ENCODE peak calls at places on chromosomes 11 and 22, in five cellular contexts. J is left cardiac atrium; H is stimulated activated CD8-positive, alpha-beta memory T cell treated with anti-CD3 and anti-CD28 coated beads, Interleukin-12 subunit alpha, Interleukin-12 subunit beta, amount 100 ng/mL, for 1 hour; D is activated naive CD4-positive, alpha-beta T cell treated with Interleukin-2 at 50 U/mL for 16 hours; I is NCI-H774. Z is an unnamed sample.

GRCh38 chr11:94780432-94780831 is 12.3 kb downstream of the AMOTL1 start:
- DNase-seq in J (no peak), D (no peak), I (no peak), H (no peak), Z (no peak)

GRCh38 chr11:43508511-43508918 is 149.8 kb downstream of the TTC17 start:
- DNase-seq in D (no peak), I (no peak), J (no peak), H (no peak), Z (no peak)

GRCh38 chr11:29125621-29126020 is 891.2 kb downstream of the KCNA4 start:
- DNase-seq in D (no peak), I (no peak), J (no peak), H (no peak), Z (no peak)

GRCh38 chr22:32422062-32422461 is 10.0 kb upstream of the RTCB start:
- DNase-seq in D (no peak), I (no peak), J (no peak), H (no peak), Z (no peak)

GRCh38 chr22:26542831-26543230 is 30.6 kb upstream of the TFIP11 start:
- DNase-seq in H (no peak), J (no peak), I (no peak), D (no peak), Z (no peak)

GRCh38 chr22:41846268-41847002 is 13.5 kb downstream of the SREBF2 start:
- DNase-seq in J (no peak), H (no peak), D (no peak), I (no peak), Z (no peak)

GRCh38 chr11:47305734-47306483 is 36.0 kb downstream of the MADD start:
- DNase-seq in I (no peak), D (no peak), H (no peak), J (peak; percentile 53), Z (no peak)

GRCh38 chr11:34616086-34616485 is 4.8 kb upstream of the EHF start:
- DNase-seq in I (no peak), D (no peak), H (no peak), J (no peak), Z (no peak)

GRCh38 chr11:15336016-15336415 is 221.3 kb downstream of the INSC start:
- DNase-seq in I (no peak), J (no peak), H (no peak), D (no peak), Z (no peak)

GRCh38 chr22:47200273-47201051 is 438.0 kb downstream of the TBC1D22A start:
- DNase-seq in J (no peak), H (no peak), D (no peak), I (no peak), Z (no peak)

GRCh38 chr11:115501504-115501894 is 2.7 kb downstream of the CADM1 start:
- DNase-seq in J (no peak), H (no peak), I (no peak), D (no peak), Z (no peak)

GRCh38 chr22:36879775-36880174 is 19.0 kb downstream of the NCF4 start:
- DNase-seq in J (no peak), D (no peak), I (no peak), H (no peak), Z (no peak)

GRCh38 chr11:69950120-69950519 is 128.0 kb upstream of the ANO1 start:
- DNase-seq in D (no peak), H (no peak), J (no peak), I (no peak), Z (peak; percentile 19)

GRCh38 chr11:10473371-10473770 is 18.3 kb downstream of the AMPD3 start:
- DNase-seq in J (no peak), D (no peak), H (no peak), I (no peak), Z (no peak)

GRCh38 chr11:73154178-73154577 is 12.1 kb upstream of the FCHSD2 start:
- DNase-seq in H (no peak), I (no peak), D (peak; percentile 16), J (no peak), Z (peak; percentile 96)

GRCh38 chr11:4606231-4607015 is 1.6 kb downstream of the TRIM68 start:
- DNase-seq in J (no peak), H (no peak), I (peak; percentile 61), D (no peak), Z (no peak)

GRCh38 chr22:48702573-48703264 is 1125.0 kb downstream of the BRD1 start:
- DNase-seq in H (no peak), I (no peak), J (peak; percentile 15), D (no peak), Z (no peak)

GRCh38 chr11:129701706-129702105 is 113.9 kb upstream of the TMEM45B start:
- DNase-seq in D (no peak), H (no peak), J (no peak), I (no peak), Z (no peak)